ENCODE peak calls at places on chromosome 7, in six cellular contexts. B is AG10803; V is body of pancreas; X is Jurkat, Clone E6-1; N is adrenal gland; O is CD4-positive, CD25-positive, alpha-beta regulatory T cell. C is an unnamed sample.

GRCh38 chr7:55260671-55261385 is 104.3 kb upstream of the LANCL2 start:
- DNase-seq in B (no peak), V (no peak), X (no peak), N (no peak), O (no peak), C (no peak)

GRCh38 chr7:88628363-88629085 is 131.0 kb upstream of the ZNF804B start:
- DNase-seq in B (no peak), V (no peak), X (no peak), N (no peak), O (no peak), C (no peak)

GRCh38 chr7:130154501-130155317 is 50.5 kb downstream of the TMEM209 start:
- DNase-seq in B (no peak), V (peak), X (peak), N (peak), O (no peak), C (no peak)

GRCh38 chr7:64618785-64619456 is 47.0 kb upstream of the ZNF107 start:
- DNase-seq in B (peak), V (no peak), X (peak), N (peak), O (no peak), C (peak)

GRCh38 chr7:51949726-51950644 is 633.4 kb upstream of the COBL start:
- DNase-seq in B (no peak), V (no peak), X (no peak), N (no peak), O (no peak), C (no peak)

GRCh38 chr7:146112755-146113154 is 3.8 kb upstream of the CNTNAP2 start:
- DNase-seq in B (no peak), V (no peak), X (no peak), N (no peak), O (no peak), C (no peak)

GRCh38 chr7:104126411-104126841 is 81.4 kb downstream of the ORC5 start:
- DNase-seq in B (no peak), V (no peak), X (no peak), N (no peak), O (no peak), C (no peak)

GRCh38 chr7:5421626-5422323 is 1.9 kb downstream of the TNRC18 start:
- DNase-seq in B (peak), V (peak), X (no peak), N (peak), O (no peak), C (no peak)

GRCh38 chr7:21497072-21497471 is 45.8 kb upstream of the DNAH11 start:
- DNase-seq in B (peak), V (peak), X (no peak), N (no peak), O (no peak), C (no peak)

GRCh38 chr7:99141334-99141733 is 2.6 kb downstream of the SMURF1 start:
- DNase-seq in B (no peak), V (no peak), X (peak), N (no peak), O (no peak), C (no peak)
- H3K4me3 ChIP-seq in B (peak), V (no peak), X (no peak), N (no peak), O (peak), C (no peak)

DNA sequence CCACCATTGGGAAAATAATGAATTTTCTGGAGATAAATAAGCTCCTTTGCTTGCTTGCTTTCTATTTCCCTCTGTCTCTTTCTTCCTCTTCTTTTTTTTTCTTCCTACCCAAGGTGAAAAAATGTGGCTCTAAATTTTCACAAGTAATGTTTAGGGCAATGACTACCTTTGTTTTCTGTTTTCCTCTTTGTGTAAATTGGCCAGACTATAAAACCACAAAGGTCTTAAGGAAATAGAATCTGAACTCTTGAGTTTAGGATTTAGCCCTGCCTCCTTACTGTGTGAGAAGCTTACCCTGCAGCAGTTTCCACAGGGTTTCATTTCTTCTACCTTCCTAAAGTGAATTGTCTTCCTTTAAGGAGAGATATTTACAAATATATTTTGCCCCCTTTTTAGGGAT is 330.4 kb downstream of the ARL4A start:
- DNase-seq in B (no peak), V (no peak), X (no peak), N (no peak), O (no peak), C (no peak)
- H3K4me3 ChIP-seq in B (no peak), V (no peak), X (no peak), N (no peak), O (no peak), C (no peak)

DNA sequence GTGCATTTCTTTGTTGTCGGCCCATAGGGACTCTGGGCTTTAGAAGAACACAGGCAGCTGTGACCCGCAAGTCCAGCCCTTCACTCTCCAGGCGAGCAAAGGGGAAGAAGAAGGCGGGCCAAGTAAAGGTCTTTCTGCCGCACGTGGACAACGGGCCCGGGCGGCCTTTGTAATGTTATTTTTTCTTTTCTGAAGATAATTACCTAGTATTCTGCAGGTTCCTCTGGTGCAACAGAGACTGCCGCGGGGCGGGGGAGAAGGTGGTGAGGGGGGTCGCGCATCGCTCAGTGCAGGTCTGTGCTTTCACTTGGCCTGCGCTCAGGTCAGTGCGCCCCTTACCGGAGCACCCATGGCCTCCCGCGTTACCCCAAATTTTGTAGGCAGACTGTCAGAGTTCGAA is 7.1 kb upstream of the TBX20 start:
- DNase-seq in B (no peak), V (no peak), X (no peak), N (no peak), O (no peak), C (no peak)
- H3K4me3 ChIP-seq in B (no peak), V (no peak), X (no peak), N (no peak), O (no peak), C (no peak)

GRCh38 chr7:139842414-139843210 is 13.5 kb downstream of the TBXAS1 start:
- DNase-seq in B (no peak), V (no peak), X (no peak), N (no peak), O (no peak), C (no peak)
- H3K4me3 ChIP-seq in B (no peak), V (no peak), X (no peak), N (no peak), O (no peak), C (peak)

GRCh38 chr7:140596751-140597424 is 43.7 kb downstream of the DENND2A start:
- DNase-seq in B (peak), V (no peak), X (no peak), N (no peak), O (no peak), C (no peak)
- H3K4me3 ChIP-seq in B (no peak), V (no peak), X (no peak), N (no peak), O (no peak), C (no peak)

C was measured in MM.1S.